ENCODE peak calls at places on chromosome 15, in four cellular contexts. M, Q, R and V are unnamed samples.

GRCh38 chr15:99054025-99054387 is 46.4 kb upstream of the PGPEP1L start:
- DNase-seq in R (no peak), Q (peak), M (no peak), V (no peak)

GRCh38 chr15:64854526-64854925 is 12.8 kb downstream of the PLEKHO2 start:
- DNase-seq in M (no peak), R (no peak), Q (no peak), V (no peak)

GRCh38 chr15:98548172-98548971 is 100.0 kb upstream of the IGF1R start:
- DNase-seq in Q (peak), R (peak), M (peak), V (peak)

GRCh38 chr15:84400820-84401219 is 165.2 kb downstream of the GOLGA6L4 start:
- DNase-seq in M (no peak), Q (no peak), R (no peak), V (no peak)

GRCh38 chr15:84915011-84915958 is 30.8 kb downstream of the SLC28A1 start:
- DNase-seq in Q (peak), M (peak), R (peak), V (peak)

GRCh38 chr15:72236381-72237285 is 5.6 kb upstream of the PKM start:
- DNase-seq in R (no peak), M (no peak), Q (peak), V (no peak)

GRCh38 chr15:88636039-88636438 is 2.8 kb upstream of the ISG20 start:
- DNase-seq in M (no peak), Q (no peak), R (peak), V (peak)

GRCh38 chr15:40130799-40131502 is 22.3 kb upstream of the BMF start:
- DNase-seq in R (no peak), M (no peak), Q (no peak), V (no peak)

GRCh38 chr15:33057845-33058244 is 136.7 kb downstream of the FMN1 start:
- DNase-seq in Q (no peak), R (no peak), M (no peak), V (no peak)

GRCh38 chr15:90713081-90713480 is 4.1 kb upstream of the BLM start:
- DNase-seq in R (no peak), M (no peak), Q (no peak), V (no peak)

GRCh38 chr15:58010983-58011382 is 54.5 kb downstream of the ALDH1A2 start:
- DNase-seq in R (no peak), M (no peak), Q (no peak), V (no peak)

GRCh38 chr15:68612979-68613740 is 34.4 kb downstream of the CORO2B start:
- DNase-seq in Q (peak), M (no peak), R (no peak), V (no peak)

GRCh38 chr15:67774626-67775025 is 50.7 kb upstream of the SKOR1 start:
- DNase-seq in M (no peak), R (no peak), Q (no peak), V (no peak)

GRCh38 chr15:43922021-43922420 is 95.2 kb downstream of the WDR76 start:
- DNase-seq in Q (peak), M (no peak), R (no peak), V (no peak)

GRCh38 chr15:39247574-39247973 is 333.3 kb upstream of the THBS1 start:
- DNase-seq in R (no peak), Q (peak), M (no peak), V (no peak)

GRCh38 chr15:98164986-98165385 is 204.5 kb downstream of the ARRDC4 start:
- DNase-seq in R (no peak), Q (no peak), M (no peak), V (no peak)

GRCh38 chr15:66751579-66751978 is 49.5 kb downstream of the SMAD6 start:
- DNase-seq in M (no peak), R (no peak), Q (no peak), V (no peak)

GRCh38 chr15:77627581-77627980 is 5.1 kb downstream of the LINGO1 start:
- DNase-seq in R (no peak), Q (no peak), M (no peak), V (no peak)

GRCh38 chr15:45664451-45664850 is 29.6 kb downstream of the SQOR start:
- DNase-seq in Q (peak), M (no peak), R (no peak), V (no peak)

GRCh38 chr15:40244961-40245523 is 6.2 kb downstream of the PAK6 start:
- DNase-seq in M (peak), Q (no peak), R (peak), V (peak)

GRCh38 chr15:61831505-61831921 is 228.7 kb downstream of the VPS13C start:
- DNase-seq in R (no peak), Q (no peak), M (no peak), V (no peak)

GRCh38 chr15:63256433-63256884 is 20.9 kb upstream of the APH1B start:
- DNase-seq in R (no peak), Q (peak), M (no peak), V (no peak)

GRCh38 chr15:80787238-80787805 is 8.2 kb downstream of the CEMIP start:
- DNase-seq in R (no peak), M (no peak), Q (peak), V (no peak)

GRCh38 chr15:63236272-63236671 is 41.1 kb upstream of the APH1B start:
- DNase-seq in Q (peak), M (no peak), R (no peak), V (no peak)

GRCh38 chr15:22845289-22845900 is 6.9 kb downstream of the NIPA2 start:
- DNase-seq in Q (peak), M (no peak), R (no peak), V (no peak)

GRCh38 chr15:23035964-23036566 is 3.3 kb downstream of the TUBGCP5 start:
- DNase-seq in Q (peak), R (peak), M (no peak), V (peak)

GRCh38 chr15:45921376-45921775 is 286.5 kb downstream of the SQOR start:
- DNase-seq in Q (no peak), M (no peak), R (no peak), V (peak)

GRCh38 chr15:28273468-28273867 is 48.5 kb downstream of the HERC2 start:
- DNase-seq in M (no peak), R (no peak), Q (peak), V (no peak)
- TF ChIP-seq CTCF in M (no peak), R (no peak), Q (peak), V (no peak)

DNA sequence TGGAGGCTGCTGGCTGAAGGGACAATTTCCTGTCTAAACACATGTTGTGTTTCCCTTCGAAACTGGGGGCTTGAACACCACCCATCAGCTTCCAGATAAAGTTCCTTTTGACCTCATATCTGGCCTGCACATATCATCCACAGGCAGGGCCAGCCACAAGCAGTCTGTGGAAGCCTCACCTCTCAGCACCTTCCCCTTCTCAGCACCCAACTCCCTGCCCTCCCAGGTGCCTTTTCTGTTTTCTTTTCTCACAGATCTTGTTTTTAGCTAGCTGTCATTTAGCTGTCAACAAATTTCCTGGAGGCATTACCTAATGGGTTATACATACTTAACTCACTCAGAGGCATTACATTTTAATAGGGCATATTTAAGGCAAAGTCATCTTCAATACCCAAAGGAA is 93.9 kb downstream of the SEMA6D start:
- DNase-seq in Q (no peak), R (no peak), M (no peak), V (no peak)
- TF ChIP-seq CTCF in Q (no peak), R (no peak), M (no peak), V (no peak)

GRCh38 chr15:101502572-101503295 is 13.2 kb upstream of the PCSK6 start:
- DNase-seq in M (no peak), R (no peak), Q (no peak), V (no peak)

GRCh38 chr15:101500865-101501551 is 11.5 kb upstream of the PCSK6 start:
- DNase-seq in M (no peak), Q (no peak), R (no peak), V (no peak)

GRCh38 chr15:101503296-101503599 is 13.7 kb upstream of the PCSK6 start:
- DNase-seq in M (no peak), R (no peak), Q (no peak), V (no peak)

GRCh38 chr15:101499863-101500713 is 10.6 kb upstream of the PCSK6 start:
- DNase-seq in R (no peak), Q (no peak), M (no peak), V (peak)

DNA sequence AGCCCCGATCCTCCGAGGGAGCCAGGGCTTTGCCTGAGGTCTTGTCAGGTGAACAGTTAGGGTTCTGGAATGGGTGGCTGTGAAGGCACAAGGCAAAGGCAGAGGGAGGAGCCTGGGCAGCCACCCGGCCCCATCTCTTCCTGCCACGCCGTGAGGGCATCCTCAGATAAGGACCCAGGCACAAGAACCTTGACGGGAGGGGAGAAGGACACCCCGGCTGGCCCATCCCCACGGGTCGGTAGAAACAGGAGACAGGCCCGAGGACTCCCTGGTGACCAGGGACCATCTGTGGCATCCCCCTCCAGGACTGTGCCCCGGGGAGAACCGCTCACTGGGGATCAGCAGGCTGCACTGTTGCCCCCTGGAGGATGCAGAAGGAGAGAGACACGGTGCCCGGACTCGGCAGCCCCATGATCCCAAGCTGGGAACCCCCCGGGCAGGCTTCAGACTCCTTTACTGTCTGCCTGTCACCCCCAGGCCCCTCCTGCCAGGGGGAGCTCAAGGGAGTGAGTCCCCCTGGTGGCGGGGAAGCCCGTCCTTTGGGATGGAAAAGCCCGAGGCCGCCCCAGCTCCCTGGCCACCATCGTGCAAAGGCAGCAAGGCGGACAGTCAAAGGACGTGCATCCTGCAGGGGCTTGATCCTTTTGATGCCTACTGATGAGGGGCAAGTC is 12.3 kb upstream of the PCSK6 start:
- DNase-seq in R (peak), Q (no peak), M (no peak), V (no peak)
- TF ChIP-seq CTCF in R (no peak), Q (peak), M (no peak), V (peak)

GRCh38 chr15:76058714-76059319 is 968 bp upstream of the TMEM266 start:
- DNase-seq in Q (no peak), R (no peak), M (no peak), V (no peak)

GRCh38 chr15:76057332-76058000 is 2.3 kb upstream of the TMEM266 start:
- DNase-seq in R (peak), M (no peak), Q (peak), V (peak)

GRCh38 chr15:76060098-76060989 is 559 bp downstream of the TMEM266 start:
- DNase-seq in R (no peak), M (no peak), Q (no peak), V (no peak)

GRCh38 chr15:76061700-76062099 is 1.9 kb downstream of the TMEM266 start:
- DNase-seq in M (no peak), Q (no peak), R (no peak), V (no peak)

GRCh38 chr15:76059320-76060097 is at the start of gene TMEM266:
- DNase-seq in Q (peak), M (peak), R (peak), V (peak)
- TF ChIP-seq CTCF in Q (no peak), M (no peak), R (no peak), V (no peak)

GRCh38 chr15:60392601-60392985 is 5.2 kb downstream of the ANXA2 start:
- DNase-seq in Q (peak), R (no peak), M (no peak), V (peak)

GRCh38 chr15:60390231-60390630 is 7.6 kb downstream of the ANXA2 start:
- DNase-seq in R (no peak), M (no peak), Q (no peak), V (no peak)

GRCh38 chr15:60391722-60392340 is 6.0 kb downstream of the ANXA2 start:
- DNase-seq in Q (no peak), R (no peak), M (no peak), V (peak)

GRCh38 chr15:60389261-60390077 is 8.3 kb downstream of the ANXA2 start:
- DNase-seq in R (no peak), M (no peak), Q (no peak), V (no peak)

DNA sequence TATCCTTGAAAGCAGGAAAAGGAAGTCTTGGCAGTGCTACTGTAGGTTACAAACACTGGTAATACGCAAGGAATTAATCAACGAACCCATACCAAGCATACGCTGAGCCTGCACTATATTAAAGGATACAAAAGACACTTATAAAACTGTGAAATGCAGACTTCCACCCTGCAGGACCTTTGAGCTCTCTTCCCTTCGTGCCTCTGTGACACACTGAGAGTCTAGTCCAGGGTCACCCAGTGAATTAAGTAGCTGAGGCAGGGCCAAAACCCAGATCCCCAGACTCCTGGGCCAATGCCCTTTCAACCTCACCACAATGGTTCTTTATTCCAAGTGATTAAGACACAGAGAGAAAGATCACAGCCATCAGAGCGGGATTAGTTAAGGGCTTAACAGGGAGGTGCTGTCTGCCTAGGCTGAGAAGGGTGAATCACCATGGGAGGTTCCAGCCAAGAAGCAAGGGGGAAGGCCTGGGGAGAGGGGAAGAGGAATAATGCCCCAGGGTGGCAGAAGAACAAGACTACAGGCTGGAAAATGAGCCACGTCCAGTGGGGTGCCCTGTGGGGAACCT is 6.8 kb downstream of the ANXA2 start:
- DNase-seq in R (peak), M (peak), Q (peak), V (peak)
- TF ChIP-seq CTCF in R (no peak), M (no peak), Q (peak), V (no peak)

DNA sequence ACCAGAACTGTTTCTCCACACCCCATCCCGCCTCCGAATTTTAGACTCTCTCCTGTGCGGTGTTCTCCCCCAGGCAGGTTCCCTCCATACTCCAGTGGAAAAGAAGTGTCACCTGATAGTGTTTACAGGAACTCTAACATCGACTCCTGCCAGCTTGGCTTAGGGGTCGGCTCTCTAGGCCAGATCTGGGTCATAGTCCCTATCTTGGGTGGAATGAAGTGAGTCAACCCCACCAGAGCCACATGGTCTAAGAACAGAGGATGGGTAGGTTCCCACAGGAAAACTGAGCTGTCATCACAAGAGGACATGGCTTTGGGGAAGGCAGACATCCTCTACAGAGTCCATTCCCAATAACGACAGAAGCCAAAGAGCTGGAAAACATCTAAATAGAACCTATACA is 5.9 kb downstream of the BCL2L10 start:
- DNase-seq in R (no peak), M (no peak), Q (no peak), V (no peak)
- TF ChIP-seq CTCF in R (no peak), M (no peak), Q (no peak), V (no peak)